ENCODE peak calls at places on chromosomes 11 and 22, in seven cellular contexts. One of them, this sample, is unnamed.

GRCh38 chr11:112346586-112346985 is 85.9 kb upstream of the PLET1 start:
- DNase-seq in gastrocnemius medialis: no peak
- DNase-seq in GM23338: no peak
- DNase-seq in tibial nerve: no peak
- DNase-seq in HFF-Myc: no peak
- DNase-seq in mesothelial cell of epicardium: no peak
- DNase-seq in Calu3: no peak
- DNase-seq in this sample: no peak

GRCh38 chr22:30969532-30970355 is 679 bp downstream of the TUG1 start:
- DNase-seq in Calu3: peak; percentile 45
- DNase-seq in HFF-Myc: no peak
- DNase-seq in GM23338: peak; percentile 59
- DNase-seq in tibial nerve: no peak
- DNase-seq in mesothelial cell of epicardium: no peak
- DNase-seq in gastrocnemius medialis: no peak
- DNase-seq in this sample: peak; percentile 65

GRCh38 chr11:55707029-55707428 is 45.0 kb downstream of the OR4C6 start:
- DNase-seq in mesothelial cell of epicardium: no peak
- DNase-seq in Calu3: peak; percentile 36
- DNase-seq in gastrocnemius medialis: no peak
- DNase-seq in tibial nerve: no peak
- DNase-seq in GM23338: peak; percentile 55
- DNase-seq in HFF-Myc: peak; percentile 7
- DNase-seq in this sample: no peak

GRCh38 chr22:42317691-42318547 is 47.5 kb upstream of the TCF20 start:
- DNase-seq in gastrocnemius medialis: no peak
- DNase-seq in mesothelial cell of epicardium: no peak
- DNase-seq in Calu3: no peak
- DNase-seq in HFF-Myc: no peak
- DNase-seq in GM23338: peak; percentile 70
- DNase-seq in tibial nerve: no peak
- DNase-seq in this sample: no peak

GRCh38 chr11:101428918-101429317 is 154.9 kb downstream of the TRPC6 start:
- DNase-seq in Calu3: peak; percentile 9
- DNase-seq in gastrocnemius medialis: no peak
- DNase-seq in HFF-Myc: no peak
- DNase-seq in mesothelial cell of epicardium: no peak
- DNase-seq in GM23338: peak; percentile 74
- DNase-seq in tibial nerve: no peak
- DNase-seq in this sample: no peak

GRCh38 chr11:43983221-43983795 is 40.9 kb downstream of the C11orf96 start:
- DNase-seq in tibial nerve: no peak
- DNase-seq in HFF-Myc: no peak
- DNase-seq in mesothelial cell of epicardium: no peak
- DNase-seq in Calu3: no peak
- DNase-seq in gastrocnemius medialis: no peak
- DNase-seq in GM23338: no peak
- DNase-seq in this sample: no peak

GRCh38 chr11:64436025-64436424 is 77.1 kb downstream of the RPS6KA4 start:
- DNase-seq in Calu3: no peak
- DNase-seq in GM23338: no peak
- DNase-seq in gastrocnemius medialis: no peak
- DNase-seq in mesothelial cell of epicardium: no peak
- DNase-seq in tibial nerve: no peak
- DNase-seq in HFF-Myc: no peak
- DNase-seq in this sample: no peak

GRCh38 chr11:6825333-6825744 is 20.1 kb upstream of the OR10A5 start:
- DNase-seq in tibial nerve: no peak
- DNase-seq in mesothelial cell of epicardium: no peak
- DNase-seq in Calu3: no peak
- DNase-seq in gastrocnemius medialis: no peak
- DNase-seq in HFF-Myc: no peak
- DNase-seq in GM23338: no peak
- DNase-seq in this sample: no peak

GRCh38 chr22:49327411-49327810 is 500.3 kb downstream of the BRD1 start:
- DNase-seq in gastrocnemius medialis: no peak
- DNase-seq in tibial nerve: no peak
- DNase-seq in HFF-Myc: no peak
- DNase-seq in Calu3: no peak
- DNase-seq in mesothelial cell of epicardium: peak; percentile 5
- DNase-seq in GM23338: no peak
- DNase-seq in this sample: no peak

GRCh38 chr22:30866216-30866615 is 102.4 kb downstream of the MORC2 start:
- DNase-seq in mesothelial cell of epicardium: no peak
- DNase-seq in tibial nerve: no peak
- DNase-seq in Calu3: no peak
- DNase-seq in GM23338: no peak
- DNase-seq in HFF-Myc: no peak
- DNase-seq in gastrocnemius medialis: no peak
- DNase-seq in this sample: no peak

GRCh38 chr11:88310246-88310645 is 27.3 kb downstream of the CTSC start:
- DNase-seq in tibial nerve: no peak
- DNase-seq in Calu3: no peak
- DNase-seq in gastrocnemius medialis: no peak
- DNase-seq in HFF-Myc: no peak
- DNase-seq in mesothelial cell of epicardium: no peak
- DNase-seq in GM23338: no peak
- DNase-seq in this sample: no peak

GRCh38 chr22:49752598-49753091 is 75.0 kb downstream of the BRD1 start:
- DNase-seq in tibial nerve: no peak
- DNase-seq in HFF-Myc: no peak
- DNase-seq in gastrocnemius medialis: no peak
- DNase-seq in GM23338: no peak
- DNase-seq in mesothelial cell of epicardium: no peak
- DNase-seq in Calu3: no peak
- DNase-seq in this sample: no peak

GRCh38 chr11:111796696-111797095 is 30.5 kb upstream of the PPP2R1B start:
- DNase-seq in gastrocnemius medialis: no peak
- DNase-seq in tibial nerve: no peak
- DNase-seq in Calu3: no peak
- DNase-seq in mesothelial cell of epicardium: no peak
- DNase-seq in GM23338: no peak
- DNase-seq in HFF-Myc: no peak
- DNase-seq in this sample: no peak

GRCh38 chr22:22948651-22949611 is 61.3 kb downstream of the IGLL5 start:
- DNase-seq in HFF-Myc: no peak
- DNase-seq in GM23338: no peak
- DNase-seq in tibial nerve: no peak
- DNase-seq in gastrocnemius medialis: no peak
- DNase-seq in Calu3: no peak
- DNase-seq in mesothelial cell of epicardium: peak; percentile 13
- DNase-seq in this sample: no peak

GRCh38 chr11:7651140-7651551 is 22.2 kb downstream of the CYB5R2 start:
- DNase-seq in tibial nerve: no peak
- DNase-seq in Calu3: no peak
- DNase-seq in gastrocnemius medialis: no peak
- DNase-seq in HFF-Myc: no peak
- DNase-seq in GM23338: no peak
- DNase-seq in mesothelial cell of epicardium: no peak
- DNase-seq in this sample: no peak

GRCh38 chr22:38706101-38706884 is 549 bp downstream of the GTPBP1 start:
- DNase-seq in GM23338: peak; percentile 38
- DNase-seq in gastrocnemius medialis: no peak
- DNase-seq in tibial nerve: no peak
- DNase-seq in HFF-Myc: no peak
- DNase-seq in Calu3: peak; percentile 31
- DNase-seq in mesothelial cell of epicardium: peak; percentile 67
- DNase-seq in this sample: peak; percentile 54

GRCh38 chr22:29093980-29094379 is 21.1 kb downstream of the KREMEN1 start:
- DNase-seq in Calu3: no peak
- DNase-seq in HFF-Myc: no peak
- DNase-seq in gastrocnemius medialis: no peak
- DNase-seq in tibial nerve: no peak
- DNase-seq in mesothelial cell of epicardium: no peak
- DNase-seq in GM23338: no peak
- DNase-seq in this sample: no peak

GRCh38 chr11:61139391-61139790 is 21.8 kb downstream of the VPS37C start:
- DNase-seq in mesothelial cell of epicardium: no peak
- DNase-seq in GM23338: no peak
- DNase-seq in gastrocnemius medialis: no peak
- DNase-seq in tibial nerve: no peak
- DNase-seq in Calu3: no peak
- DNase-seq in HFF-Myc: no peak
- DNase-seq in this sample: peak; percentile 24

GRCh38 chr11:15711311-15711710 is 596.6 kb downstream of the INSC start:
- DNase-seq in mesothelial cell of epicardium: no peak
- DNase-seq in gastrocnemius medialis: no peak
- DNase-seq in HFF-Myc: no peak
- DNase-seq in GM23338: peak; percentile 75
- DNase-seq in Calu3: no peak
- DNase-seq in tibial nerve: no peak
- DNase-seq in this sample: no peak

GRCh38 chr22:25161017-25161915 is 38.4 kb upstream of the CRYBB3 start:
- DNase-seq in tibial nerve: no peak
- DNase-seq in gastrocnemius medialis: no peak
- DNase-seq in mesothelial cell of epicardium: no peak
- DNase-seq in HFF-Myc: no peak
- DNase-seq in Calu3: no peak
- DNase-seq in GM23338: no peak
- DNase-seq in this sample: no peak

DNA sequence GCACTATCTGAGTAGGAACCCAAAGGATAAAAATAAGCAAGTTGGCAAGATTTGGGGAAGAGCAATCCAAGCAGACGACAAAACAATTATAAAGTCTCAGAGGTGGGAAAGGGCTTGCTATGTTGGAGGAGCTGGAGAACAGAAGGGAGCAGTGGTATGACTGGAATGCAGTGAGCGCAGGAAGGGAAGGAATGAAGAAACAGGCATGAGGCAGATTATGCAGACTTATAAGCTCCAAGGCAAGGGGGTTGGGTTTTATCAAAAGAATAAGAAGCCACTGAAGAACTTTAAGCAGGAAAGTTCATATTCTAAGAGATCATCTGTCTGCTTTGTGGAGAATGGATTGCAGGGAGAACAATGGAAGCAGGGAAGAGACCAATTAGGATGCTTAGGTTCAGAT is 31.7 kb downstream of the PGM2L1 start:
- DNase-seq in HFF-Myc: no peak
- DNase-seq in gastrocnemius medialis: no peak
- DNase-seq in tibial nerve: no peak
- DNase-seq in mesothelial cell of epicardium: no peak
- DNase-seq in GM23338: peak; percentile 38
- DNase-seq in Calu3: no peak
- DNase-seq in this sample: no peak
- TF ChIP-seq CTCF in HFF-Myc: no peak
- TF ChIP-seq CTCF in gastrocnemius medialis: no peak
- TF ChIP-seq CTCF in tibial nerve: no peak
- TF ChIP-seq CTCF in mesothelial cell of epicardium: no peak
- TF ChIP-seq CTCF in GM23338: no peak
- TF ChIP-seq CTCF in Calu3: no peak
- TF ChIP-seq CTCF in this sample: no peak

DNA sequence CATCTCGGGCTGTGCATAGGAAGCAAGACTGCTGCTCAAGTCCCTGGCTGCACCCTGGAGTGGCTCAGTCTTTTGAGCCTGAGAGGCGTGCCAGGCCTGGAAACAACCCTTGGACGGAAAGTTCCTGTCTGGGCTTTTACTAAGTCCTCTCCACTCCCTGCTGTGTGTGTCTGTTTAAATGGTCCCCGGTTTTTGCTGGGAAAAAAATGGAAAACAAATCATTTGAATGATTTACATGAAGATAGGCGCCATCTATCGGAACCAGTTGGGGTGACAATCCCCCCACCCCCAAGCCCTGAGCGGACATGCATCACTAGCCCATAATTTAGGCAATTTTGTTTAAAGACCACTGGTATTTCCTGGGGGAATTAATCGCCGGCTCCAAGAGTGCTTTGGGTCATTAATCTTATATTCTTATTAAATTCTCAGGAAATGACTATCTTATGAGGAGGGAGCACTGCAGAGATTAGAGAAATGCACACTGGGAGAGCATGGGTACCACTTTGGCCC is 2.7 kb upstream of the GAB2 start:
- DNase-seq in gastrocnemius medialis: peak; percentile 16
- DNase-seq in HFF-Myc: no peak
- DNase-seq in Calu3: peak; percentile 69
- DNase-seq in tibial nerve: peak; percentile 77
- DNase-seq in GM23338: peak; percentile 86
- DNase-seq in mesothelial cell of epicardium: peak; percentile 72
- DNase-seq in this sample: peak; percentile 75
- TF ChIP-seq CTCF in gastrocnemius medialis: peak; percentile 61
- TF ChIP-seq CTCF in HFF-Myc: peak; percentile 68
- TF ChIP-seq CTCF in Calu3: no peak
- TF ChIP-seq CTCF in tibial nerve: peak; percentile 79
- TF ChIP-seq CTCF in GM23338: peak; percentile 77
- TF ChIP-seq CTCF in mesothelial cell of epicardium: peak; percentile 68
- TF ChIP-seq CTCF in this sample: peak; percentile 70

GRCh38 chr11:77412814-77413213 is 61.1 kb downstream of the PAK1 start:
- DNase-seq in HFF-Myc: no peak
- DNase-seq in Calu3: no peak
- DNase-seq in tibial nerve: no peak
- DNase-seq in mesothelial cell of epicardium: no peak
- DNase-seq in gastrocnemius medialis: no peak
- DNase-seq in GM23338: peak; percentile 24
- DNase-seq in this sample: no peak

GRCh38 chr11:77416357-77416756 is 57.5 kb downstream of the PAK1 start:
- DNase-seq in gastrocnemius medialis: no peak
- DNase-seq in tibial nerve: no peak
- DNase-seq in HFF-Myc: no peak
- DNase-seq in GM23338: no peak
- DNase-seq in mesothelial cell of epicardium: no peak
- DNase-seq in Calu3: no peak
- DNase-seq in this sample: no peak

GRCh38 chr11:77411238-77411637 is 62.7 kb downstream of the PAK1 start:
- DNase-seq in tibial nerve: no peak
- DNase-seq in Calu3: no peak
- DNase-seq in mesothelial cell of epicardium: peak; percentile 43
- DNase-seq in HFF-Myc: no peak
- DNase-seq in GM23338: peak; percentile 37
- DNase-seq in gastrocnemius medialis: peak; percentile 8
- DNase-seq in this sample: peak; percentile 37

GRCh38 chr11:77411717-77412441 is 62.0 kb downstream of the PAK1 start:
- DNase-seq in HFF-Myc: peak; percentile 42
- DNase-seq in gastrocnemius medialis: peak; percentile 69
- DNase-seq in GM23338: peak; percentile 96
- DNase-seq in tibial nerve: peak; percentile 61
- DNase-seq in Calu3: peak; percentile 86
- DNase-seq in mesothelial cell of epicardium: peak; percentile 82
- DNase-seq in this sample: peak; percentile 84

GRCh38 chr11:77413850-77414249 is 60.0 kb downstream of the PAK1 start:
- DNase-seq in GM23338: peak; percentile 45
- DNase-seq in tibial nerve: no peak
- DNase-seq in HFF-Myc: no peak
- DNase-seq in Calu3: no peak
- DNase-seq in gastrocnemius medialis: no peak
- DNase-seq in mesothelial cell of epicardium: no peak
- DNase-seq in this sample: no peak
- TF ChIP-seq CTCF in GM23338: peak; percentile 32
- TF ChIP-seq CTCF in tibial nerve: no peak
- TF ChIP-seq CTCF in HFF-Myc: no peak
- TF ChIP-seq CTCF in Calu3: no peak
- TF ChIP-seq CTCF in gastrocnemius medialis: no peak
- TF ChIP-seq CTCF in mesothelial cell of epicardium: no peak
- TF ChIP-seq CTCF in this sample: no peak

GRCh38 chr22:44587004-44587793 is 89.2 kb upstream of the RTL6 start:
- DNase-seq in HFF-Myc: no peak
- DNase-seq in tibial nerve: no peak
- DNase-seq in Calu3: no peak
- DNase-seq in mesothelial cell of epicardium: no peak
- DNase-seq in GM23338: no peak
- DNase-seq in gastrocnemius medialis: no peak
- DNase-seq in this sample: no peak
- TF ChIP-seq CTCF in HFF-Myc: no peak
- TF ChIP-seq CTCF in tibial nerve: no peak
- TF ChIP-seq CTCF in Calu3: no peak
- TF ChIP-seq CTCF in mesothelial cell of epicardium: no peak
- TF ChIP-seq CTCF in GM23338: no peak
- TF ChIP-seq CTCF in gastrocnemius medialis: no peak
- TF ChIP-seq CTCF in this sample: no peak

GRCh38 chr11:124934862-124935547 is 842 bp downstream of the HEPACAM start:
- DNase-seq in mesothelial cell of epicardium: no peak
- DNase-seq in Calu3: no peak
- DNase-seq in HFF-Myc: peak; percentile 53
- DNase-seq in tibial nerve: no peak
- DNase-seq in GM23338: peak; percentile 21
- DNase-seq in gastrocnemius medialis: no peak
- DNase-seq in this sample: no peak
- TF ChIP-seq CTCF in mesothelial cell of epicardium: no peak
- TF ChIP-seq CTCF in Calu3: no peak
- TF ChIP-seq CTCF in HFF-Myc: peak; percentile 16
- TF ChIP-seq CTCF in tibial nerve: no peak
- TF ChIP-seq CTCF in GM23338: peak; percentile 46
- TF ChIP-seq CTCF in gastrocnemius medialis: no peak
- TF ChIP-seq CTCF in this sample: no peak

This sample was measured in glutamatergic neuron.